ENCODE peak calls at places on chromosome 10, in four cellular contexts. S is hepatocyte, I is foreskin fibroblast, F is cardiac fibroblast. E is an unnamed sample.

GRCh38 chr10:49609283-49610014 is 661 bp upstream of the SLC18A3 start:
- DNase-seq in I (no peak), F (no peak), S (no peak), E (no peak)

GRCh38 chr10:19658131-19658530 is 158.1 kb upstream of the PLXDC2 start:
- DNase-seq in I (no peak), F (peak), S (no peak), E (no peak)

GRCh38 chr10:102410427-102411073 is 8.0 kb downstream of the PSD start:
- DNase-seq in F (no peak), I (peak), S (peak), E (no peak)

GRCh38 chr10:30984563-30985328 is 46.9 kb downstream of the ZNF438 start:
- DNase-seq in I (peak), S (no peak), F (peak), E (no peak)

GRCh38 chr10:15352201-15352600 is 18.9 kb downstream of the FAM171A1 start:
- DNase-seq in I (no peak), F (no peak), S (no peak), E (no peak)

GRCh38 chr10:90920986-90921643 is at the start of gene ANKRD1:
- DNase-seq in F (peak), I (peak), S (peak), E (peak)

GRCh38 chr10:11864727-11865126 is 41.6 kb downstream of the PROSER2 start:
- DNase-seq in S (no peak), F (no peak), I (no peak), E (no peak)

GRCh38 chr10:96390460-96390864 is 31.7 kb upstream of the OPALIN start:
- DNase-seq in I (no peak), S (no peak), F (no peak), E (no peak)

GRCh38 chr10:70234668-70235447 is 1.6 kb upstream of the PPA1 start:
- DNase-seq in S (peak), F (peak), I (peak), E (no peak)

GRCh38 chr10:68099736-68100135 is 9.6 kb upstream of the MYPN start:
- DNase-seq in I (peak), S (no peak), F (peak), E (no peak)

DNA sequence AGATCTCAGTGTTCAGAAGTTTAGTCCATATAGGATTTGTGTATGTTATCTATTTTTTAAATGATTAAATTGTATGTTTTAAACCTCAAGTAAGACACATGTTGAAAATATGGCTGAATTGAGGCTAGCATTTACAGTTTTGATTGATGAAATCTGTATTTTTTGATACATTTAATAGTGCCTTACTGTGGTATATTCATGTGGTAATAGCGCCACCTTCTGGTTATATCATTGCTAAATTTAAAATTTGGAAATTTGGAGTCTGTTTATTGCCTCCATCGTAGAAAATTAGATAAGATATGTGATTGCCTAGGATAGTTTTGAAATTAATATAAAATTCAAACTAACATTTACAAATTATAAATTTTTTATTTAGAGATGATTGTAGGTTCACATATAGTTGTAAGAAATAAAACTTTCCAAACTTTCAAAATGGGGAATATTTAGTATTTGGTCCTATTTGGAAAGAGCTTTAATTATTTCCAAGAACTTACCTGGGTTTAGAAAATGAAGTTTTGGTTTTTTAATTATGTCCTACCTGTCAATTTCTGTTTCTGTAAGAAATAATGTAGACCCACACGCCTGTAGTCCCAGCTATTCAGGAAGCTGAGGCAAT is 19.1 kb upstream of the ARMS2 start:
- DNase-seq in S (peak), I (peak), F (peak), E (peak)
- TF ChIP-seq CTCF in S (peak), I (peak), F (peak), E (no peak)

DNA sequence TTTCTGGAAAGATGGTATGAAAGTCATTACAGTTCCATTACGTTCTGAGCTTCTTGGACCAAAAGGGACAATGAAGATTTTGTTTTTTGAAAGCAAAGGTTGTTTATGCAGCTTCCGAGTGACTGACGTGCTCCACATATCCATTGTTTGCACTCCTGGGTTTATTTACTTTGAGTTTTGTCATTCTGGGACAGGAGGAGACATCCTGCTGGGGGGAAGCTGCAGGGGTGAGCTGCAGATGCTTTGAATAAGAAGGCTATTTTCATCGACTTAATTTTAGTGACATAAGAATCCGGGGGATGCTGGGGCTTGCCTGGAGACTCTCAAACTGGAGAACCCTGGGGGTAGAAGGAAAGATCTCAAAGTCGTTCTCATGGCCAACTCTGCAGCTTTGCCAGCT is 12.7 kb upstream of the SFMBT2 start:
- DNase-seq in I (no peak), S (no peak), F (no peak), E (no peak)
- H3K4me3 ChIP-seq in I (no peak), S (no peak), F (no peak), E (no peak)

GRCh38 chr10:59830601-59831259 is 75.6 kb downstream of the CCDC6 start:
- DNase-seq in F (peak), S (peak), I (peak), E (peak)
- TF ChIP-seq CTCF in F (peak), S (peak), I (peak), E (peak)

GRCh38 chr10:100359030-100359432 is 12.0 kb downstream of the SCD start:
- DNase-seq in I (no peak), S (no peak), F (no peak), E (no peak)
- H3K4me3 ChIP-seq in I (no peak), S (no peak), F (no peak), E (no peak)

GRCh38 chr10:43785252-43785651 is 136.6 kb upstream of the ZNF32 start:
- DNase-seq in I (peak), S (no peak), F (peak), E (no peak)
- TF ChIP-seq CTCF in I (no peak), S (peak), F (peak), E (no peak)

DNA sequence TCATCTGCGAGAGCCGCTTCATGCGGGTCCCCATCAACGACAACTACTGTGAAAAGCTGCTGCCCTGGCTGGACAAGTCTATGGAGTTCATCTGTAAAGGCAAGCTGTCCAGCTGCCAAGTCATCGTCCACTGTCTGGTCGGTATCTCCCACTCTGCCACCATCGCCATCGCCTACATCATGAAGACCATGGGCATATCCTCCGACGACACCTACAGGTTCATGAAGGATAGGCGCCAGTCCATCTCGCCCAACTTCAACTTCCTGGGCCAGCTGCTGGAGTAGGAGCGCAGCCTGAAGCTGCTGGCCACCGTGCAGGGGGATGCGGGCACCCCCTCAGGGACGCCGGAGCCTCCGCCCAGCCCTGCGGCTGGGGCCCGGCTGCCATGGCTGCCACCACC is 11.7 kb upstream of the SEC24C start:
- DNase-seq in I (no peak), F (no peak), S (no peak), E (no peak)
- H3K4me3 ChIP-seq in I (no peak), F (no peak), S (no peak), E (no peak)

GRCh38 chr10:104614245-104614831 is 26.8 kb upstream of the SORCS3 start:
- DNase-seq in S (peak), F (peak), I (peak), E (no peak)

GRCh38 chr10:104608076-104608828 is 32.8 kb upstream of the SORCS3 start:
- DNase-seq in S (no peak), I (no peak), F (no peak), E (no peak)

GRCh38 chr10:104617831-104618230 is 23.3 kb upstream of the SORCS3 start:
- DNase-seq in S (no peak), F (no peak), I (no peak), E (no peak)

DNA sequence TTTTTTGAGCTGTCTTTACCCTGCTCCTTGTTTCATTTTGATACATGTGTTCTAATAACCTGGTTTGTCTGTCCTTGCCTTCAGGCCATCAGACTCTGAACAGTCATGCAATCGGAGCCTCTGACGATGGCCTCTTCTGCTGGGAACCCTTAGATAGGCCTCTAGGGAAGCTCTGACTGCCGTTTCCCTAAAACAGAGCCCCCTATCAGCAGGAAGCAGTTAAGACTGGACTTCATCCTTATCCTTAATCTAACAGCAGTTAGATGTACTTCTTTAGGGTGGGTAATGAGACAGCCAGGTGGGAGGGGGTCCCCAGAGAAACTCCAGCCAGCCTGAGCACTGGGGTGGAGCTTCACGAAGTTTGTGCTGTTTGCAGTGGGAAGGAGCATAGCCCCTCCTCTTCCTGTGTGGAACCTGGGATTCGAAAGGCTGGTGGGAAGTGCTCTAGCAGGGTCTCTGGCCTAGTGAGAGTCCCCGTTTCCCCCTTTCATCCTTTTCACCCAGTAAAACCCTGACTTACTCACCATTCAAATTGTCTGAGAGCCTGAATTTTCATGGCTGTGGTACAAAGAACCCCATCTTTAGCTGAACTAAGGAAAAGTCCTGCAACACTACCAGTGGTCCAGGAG is 28.4 kb upstream of the SORCS3 start:
- DNase-seq in I (peak), S (no peak), F (no peak), E (no peak)
- TF ChIP-seq CTCF in I (no peak), S (no peak), F (no peak), E (no peak)

GRCh38 chr10:75406158-75407065 is 4.8 kb upstream of the ZNF503 start:
- DNase-seq in F (no peak), S (peak), I (no peak), E (no peak)
- H3K4me3 ChIP-seq in F (no peak), S (peak), I (no peak), E (peak)

GRCh38 chr10:84008878-84009277 is 130.4 kb upstream of the GHITM start:
- DNase-seq in I (no peak), S (peak), F (peak), E (no peak)
- TF ChIP-seq CTCF in I (peak), S (peak), F (peak), E (peak)

DNA sequence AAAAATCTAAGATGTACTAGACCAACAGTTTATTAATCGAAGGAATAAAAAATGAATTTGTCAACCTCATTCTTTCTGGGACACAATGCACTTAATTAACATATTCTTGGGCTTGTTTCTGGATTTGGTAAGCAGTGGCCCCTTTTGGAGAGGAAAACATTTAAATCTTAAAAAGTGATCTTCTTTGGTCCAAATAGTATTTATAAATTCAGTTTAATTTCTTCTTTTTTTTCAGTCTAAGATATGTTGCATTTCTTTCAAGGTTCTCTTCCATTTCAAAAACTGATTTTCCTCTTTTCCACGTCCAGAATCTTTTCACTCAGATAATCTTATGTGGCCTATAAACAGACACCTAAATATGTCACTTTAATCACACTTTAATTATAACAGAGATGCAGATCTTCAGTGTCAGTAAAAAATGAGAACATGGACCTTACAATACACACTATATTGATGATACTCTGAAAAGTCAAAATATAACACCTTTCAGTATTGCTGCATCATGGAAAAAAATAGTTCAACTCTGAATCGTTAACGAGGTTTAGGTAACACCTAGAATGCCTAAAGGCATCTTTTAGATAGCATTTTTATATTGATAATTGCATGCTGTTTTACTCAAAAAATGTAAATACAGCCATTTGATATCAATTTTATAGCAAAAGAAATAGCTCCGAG is 3.9 kb upstream of the SKIDA1 start:
- DNase-seq in F (no peak), S (no peak), I (no peak), E (no peak)
- H3K4me3 ChIP-seq in F (no peak), S (no peak), I (no peak), E (no peak)

E was measured in astrocyte of the cerebellum.